ENCODE peak calls at places on chromosomes 11 and 22, in five cellular contexts. Q, R, N, Z and V are unnamed samples. For H3K27me3, the result is how much of the 10 kb centered on the place peaks cover.

GRCh38 chr22:22710719-22711531 is 66.5 kb downstream of the GGTLC2 start:
- DNase-seq in Z (peak), R (peak), Q (peak), N (peak), V (peak)

GRCh38 chr11:64553554-64554201 is 37.3 kb upstream of the SLC22A12 start:
- DNase-seq in R (peak), N (peak), Q (peak), Z (peak), V (peak)

GRCh38 chr11:21810650-21811049 is 382.2 kb upstream of the ANO5 start:
- DNase-seq in N (no peak), Z (no peak), R (no peak), Q (no peak), V (no peak)

GRCh38 chr11:67698247-67698646 is 23.8 kb upstream of the ALDH3B2 start:
- DNase-seq in Q (no peak), Z (peak), N (no peak), R (no peak), V (no peak)

GRCh38 chr11:113532697-113533424 is 57.7 kb upstream of the DRD2 start:
- DNase-seq in R (peak), Z (peak), N (peak), Q (peak), V (peak)

GRCh38 chr11:58188770-58189169 is at the start of gene OR9Q2:
- DNase-seq in Q (no peak), Z (no peak), N (no peak), R (no peak), V (no peak)

GRCh38 chr22:27097933-27098332 is 440.5 kb downstream of the MIAT start:
- DNase-seq in N (no peak), R (no peak), Z (no peak), Q (no peak), V (no peak)

GRCh38 chr11:32366671-32367070 is 68.7 kb downstream of the WT1 start:
- DNase-seq in N (no peak), Q (no peak), R (no peak), Z (no peak), V (no peak)

GRCh38 chr11:116642902-116643301 is 129.9 kb downstream of the BUD13 start:
- DNase-seq in N (no peak), Q (no peak), Z (no peak), R (no peak), V (peak)

GRCh38 chr11:35367491-35367890 is 51.9 kb downstream of the SLC1A2 start:
- DNase-seq in Z (no peak), N (peak), Q (no peak), R (peak), V (no peak)

GRCh38 chr22:22858559-22858937 is 29.1 kb upstream of the IGLL5 start:
- DNase-seq in Z (no peak), N (no peak), Q (no peak), R (no peak), V (no peak)

GRCh38 chr11:69642549-69642912 is 1.6 kb downstream of the CCND1 start:
- DNase-seq in R (no peak), Q (no peak), Z (no peak), N (peak), V (peak)

GRCh38 chr22:19764636-19765476 is 4.3 kb downstream of the TBX1 start:
- DNase-seq in N (no peak), Q (no peak), Z (no peak), R (no peak), V (no peak)
- H3K27me3 ChIP-seq in N (under half), Q (half or more), Z (half or more), R (half or more), V (half or more)

GRCh38 chr11:92306966-92307504 is 82.4 kb downstream of the FAT3 start:
- DNase-seq in Q (no peak), N (no peak), Z (no peak), R (no peak), V (no peak)

GRCh38 chr11:92314499-92314898 is 89.9 kb downstream of the FAT3 start:
- DNase-seq in N (no peak), R (no peak), Z (no peak), Q (no peak), V (no peak)

GRCh38 chr11:92316410-92316809 is 91.8 kb downstream of the FAT3 start:
- DNase-seq in Z (no peak), R (no peak), N (no peak), Q (no peak), V (no peak)

GRCh38 chr11:92308366-92308765 is 83.7 kb downstream of the FAT3 start:
- DNase-seq in N (no peak), Z (no peak), R (no peak), Q (no peak), V (no peak)

GRCh38 chr11:92311616-92312449 is 87.2 kb downstream of the FAT3 start:
- DNase-seq in N (no peak), Z (peak), Q (no peak), R (peak), V (no peak)
- H3K9ac ChIP-seq in N (no peak), Z (no peak), Q (no peak), R (no peak), V (no peak)

DNA sequence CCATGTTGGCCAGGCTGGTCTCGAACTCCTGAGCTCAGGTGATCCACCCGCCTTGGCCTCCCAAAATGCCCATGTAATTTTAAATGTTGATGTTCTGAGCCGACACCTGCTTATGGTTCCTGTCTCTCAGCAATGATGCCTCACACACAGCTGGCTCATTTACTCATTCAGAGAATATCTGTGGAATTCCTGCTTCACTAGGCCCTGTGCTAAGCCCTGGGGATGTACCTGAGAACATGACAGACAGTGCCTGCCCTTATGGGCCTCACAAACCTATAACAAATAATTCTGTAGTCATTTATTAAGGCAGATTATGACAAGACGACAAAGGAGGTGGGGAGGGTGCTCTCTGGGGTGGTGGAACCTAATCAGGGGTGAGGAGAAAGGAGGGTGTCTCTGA is 93.7 kb downstream of the PRR5L start:
- DNase-seq in R (peak), N (no peak), Q (no peak), Z (no peak), V (no peak)
- H3K27me3 ChIP-seq in R (under half), N (under half), Q (under half), Z (under half), V (under half)

DNA sequence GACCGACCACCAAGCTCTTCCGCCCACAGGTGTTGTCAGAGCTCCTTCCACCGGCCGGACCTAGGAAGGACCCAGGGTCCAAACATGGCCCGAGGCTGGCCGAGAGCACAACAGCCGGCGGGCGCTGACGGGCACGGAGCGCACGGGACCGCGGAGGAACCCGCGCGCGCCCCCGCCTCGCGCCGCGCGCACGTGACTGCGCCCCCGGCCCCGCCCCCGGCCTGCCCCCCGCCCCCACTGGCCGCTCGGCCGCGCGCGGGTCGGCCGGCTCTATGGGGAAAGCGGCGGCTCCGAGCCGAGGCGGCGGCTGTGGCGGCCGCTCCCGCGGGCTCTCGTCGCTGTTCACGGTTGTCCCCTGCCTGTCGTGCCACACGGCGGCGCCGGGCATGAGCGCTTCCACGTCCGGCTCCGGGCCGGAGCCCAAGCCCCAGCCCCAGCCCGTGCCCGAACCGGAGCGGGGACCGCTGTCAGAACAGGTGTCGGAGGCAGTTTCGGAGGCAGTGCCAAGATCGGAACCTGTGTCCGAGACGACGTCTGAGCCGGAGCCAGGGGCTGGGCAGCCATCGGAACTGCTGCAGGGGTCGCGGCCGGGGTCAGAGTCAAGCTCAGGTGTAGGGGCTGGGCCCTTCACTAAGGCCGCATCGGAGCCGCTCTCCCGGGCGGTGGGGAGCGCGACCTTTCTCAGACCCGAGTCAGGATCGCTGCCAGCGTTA is at the start of gene OSBP2:
- DNase-seq in R (no peak), Q (peak), Z (no peak), N (peak), V (peak)
- H3K9ac ChIP-seq in R (peak), Q (peak), Z (peak), N (peak), V (peak)

DNA sequence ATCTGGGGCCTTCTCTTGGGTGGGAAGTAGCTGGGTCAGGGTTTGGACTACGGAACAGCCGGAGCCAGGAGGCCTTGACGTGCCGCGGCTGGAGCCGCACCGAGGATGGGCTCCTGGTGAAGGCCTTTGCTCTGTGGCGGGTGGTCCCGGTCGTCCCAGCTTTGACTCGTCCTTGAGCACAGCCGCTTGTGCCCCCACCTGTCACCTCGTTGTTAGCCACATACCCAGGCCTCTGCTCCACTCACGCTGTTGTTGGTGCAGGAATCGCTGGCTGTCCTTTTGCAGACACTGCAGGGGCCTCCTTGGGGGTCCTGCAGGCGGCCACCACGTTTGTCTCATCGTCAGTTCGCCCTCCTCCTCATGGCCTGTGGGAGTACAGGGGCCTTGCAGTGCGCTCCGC is 17.1 kb downstream of the PHRF1 start:
- DNase-seq in Q (no peak), R (no peak), N (no peak), Z (no peak), V (no peak)
- H3K27me3 ChIP-seq in Q (under half), R (under half), N (under half), Z (under half), V (under half)

GRCh38 chr11:7577226-7577882 is 63.6 kb downstream of the PPFIBP2 start:
- DNase-seq in Z (no peak), R (no peak), N (peak), Q (no peak), V (peak)
- H3K9ac ChIP-seq in Z (peak), R (peak), N (peak), Q (no peak), V (peak)

GRCh38 chr22:19754701-19755144 is 5.9 kb upstream of the TBX1 start:
- DNase-seq in Z (no peak), R (no peak), Q (no peak), N (no peak), V (no peak)
- H3K27me3 ChIP-seq in Z (half or more), R (half or more), Q (half or more), N (under half), V (half or more)

DNA sequence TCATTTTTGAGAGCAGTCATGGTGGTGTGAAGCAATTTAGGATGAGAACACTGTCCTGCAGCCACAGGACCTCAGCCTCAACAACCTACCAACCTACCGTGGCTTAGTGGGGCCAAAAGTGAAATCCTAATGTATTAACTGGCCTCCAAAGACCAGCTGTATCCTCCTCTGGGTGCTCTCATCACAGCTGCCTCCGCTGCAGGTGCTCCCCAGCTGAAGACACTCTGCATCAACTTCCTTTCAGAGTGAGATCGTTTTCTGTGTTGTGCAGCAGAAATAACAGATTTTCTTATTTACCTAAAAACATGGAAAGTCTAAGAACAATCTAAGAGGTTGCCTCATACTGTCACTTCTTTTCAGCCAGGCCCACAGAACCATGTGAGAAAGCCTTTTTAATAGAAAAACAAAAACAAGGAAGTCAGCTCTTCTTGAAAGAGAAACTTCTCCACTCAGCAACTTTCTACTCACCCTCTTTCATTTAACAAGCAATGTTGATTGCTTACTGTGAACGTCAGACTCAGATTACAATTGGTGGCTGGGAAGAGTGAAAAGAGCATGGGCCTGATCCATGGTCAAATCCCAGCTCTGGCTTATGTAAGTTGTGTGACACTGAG is 136.1 kb downstream of the TENM4 start:
- DNase-seq in N (peak), Z (no peak), R (no peak), Q (no peak), V (no peak)
- H3K9ac ChIP-seq in N (no peak), Z (no peak), R (no peak), Q (no peak), V (no peak)